ENCODE peak calls at places on chromosomes 12 and 14, in four cellular contexts. G is mesendoderm, B is H9, S is H1. P is an unnamed sample.

GRCh38 chr14:102913341-102914211 is 8.9 kb upstream of the AMN start:
- DNase-seq in B (no peak), S (no peak), G (no peak), P (no peak)

GRCh38 chr12:85955127-85955526 is 81.0 kb downstream of the NTS start:
- DNase-seq in S (no peak), B (no peak), G (no peak), P (no peak)

GRCh38 chr12:44875417-44875953 is 630 bp downstream of the NELL2 start:
- DNase-seq in B (peak), S (peak), G (peak), P (no peak)

GRCh38 chr14:59026086-59026485 is 162.4 kb upstream of the DAAM1 start:
- DNase-seq in G (no peak), B (no peak), S (no peak), P (no peak)

GRCh38 chr12:24034160-24034559 is 84.7 kb upstream of the SOX5 start:
- DNase-seq in G (no peak), B (no peak), S (no peak), P (peak)

GRCh38 chr12:27285395-27285794 is 41.3 kb downstream of the STK38L start:
- DNase-seq in B (no peak), S (no peak), G (no peak), P (peak)

GRCh38 chr14:59969319-59969718 is 49.4 kb downstream of the LRRC9 start:
- DNase-seq in G (no peak), B (no peak), S (no peak), P (peak)

GRCh38 chr14:52124791-52125661 is 56.2 kb upstream of the NID2 start:
- DNase-seq in S (no peak), B (peak), G (peak), P (peak)

GRCh38 chr14:49977126-49977841 is 84.4 kb downstream of the ARF6 start:
- DNase-seq in G (no peak), S (no peak), B (no peak), P (no peak)

GRCh38 chr12:120846721-120847120 is 57.4 kb downstream of the SPPL3 start:
- DNase-seq in G (no peak), B (no peak), S (no peak), P (peak)
- H4K5ac ChIP-seq in G (no peak), B (no peak), S (no peak), P (no peak)

GRCh38 chr12:93178154-93178878 is 199.4 kb upstream of the NUDT4 start:
- DNase-seq in G (no peak), B (no peak), S (no peak), P (no peak)

GRCh38 chr12:93179792-93180191 is 197.9 kb upstream of the NUDT4 start:
- DNase-seq in G (no peak), B (no peak), S (no peak), P (no peak)

GRCh38 chr12:93176166-93176565 is 201.6 kb upstream of the NUDT4 start:
- DNase-seq in G (no peak), B (no peak), S (no peak), P (peak)

GRCh38 chr12:93176610-93177126 is 201.1 kb upstream of the NUDT4 start:
- DNase-seq in S (no peak), B (no peak), G (no peak), P (no peak)

DNA sequence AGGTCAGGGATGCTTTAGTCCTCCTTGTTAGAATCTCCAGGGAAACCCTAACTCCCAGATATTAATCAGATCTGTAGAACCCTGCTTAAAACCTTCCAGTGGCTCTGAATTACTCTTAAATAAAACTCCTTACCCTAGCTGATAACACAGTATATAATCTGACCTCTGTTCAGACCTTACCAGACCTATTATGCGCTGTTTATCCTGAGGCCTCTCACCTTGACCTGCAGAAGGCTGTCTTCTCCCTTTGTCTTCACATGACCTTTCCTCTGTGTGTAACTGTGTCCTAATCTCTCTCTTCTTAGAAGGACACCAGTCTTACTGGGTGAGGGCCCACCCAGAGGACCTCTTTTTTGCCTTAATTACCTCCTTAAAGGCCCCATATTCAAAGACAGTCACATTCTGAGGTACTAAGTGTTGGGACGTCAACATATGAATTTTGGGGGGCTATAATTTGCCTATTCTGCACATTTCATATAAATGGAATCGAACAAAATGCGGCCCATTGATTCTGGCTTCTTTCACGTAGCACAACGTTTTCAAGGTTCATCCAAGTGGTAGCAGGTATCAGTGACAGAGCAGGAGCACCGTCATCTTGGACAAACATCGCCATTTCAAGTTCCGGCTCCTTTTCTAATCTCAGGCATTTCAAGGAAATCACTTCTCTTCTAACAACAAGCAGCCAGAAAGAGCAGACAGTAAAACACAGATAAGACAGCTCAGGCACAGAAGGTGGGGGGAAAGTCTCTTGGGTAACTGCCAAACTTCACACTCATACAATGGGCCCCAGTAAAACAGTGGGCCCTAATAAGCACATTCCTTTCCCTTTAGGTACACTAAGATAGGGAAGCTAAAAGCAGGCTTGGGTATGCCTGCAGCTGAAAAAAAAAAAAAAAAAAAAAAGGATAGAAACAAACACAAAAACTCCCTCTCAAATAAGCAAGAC is 200.2 kb upstream of the NUDT4 start:
- DNase-seq in S (no peak), G (no peak), B (no peak), P (no peak)
- H4K5ac ChIP-seq in S (no peak), G (no peak), B (no peak), P (peak)

GRCh38 chr12:95217377-95218163 is at the start of the genes FGD6 and VEZT:
- DNase-seq in B (peak), S (peak), G (peak), P (peak)
- H4K5ac ChIP-seq in B (peak), S (peak), G (no peak), P (peak)

GRCh38 chr14:47536341-47536740 is 139.1 kb downstream of the MDGA2 start:
- DNase-seq in G (no peak), B (no peak), S (no peak), P (no peak)

GRCh38 chr14:47539065-47539464 is 136.3 kb downstream of the MDGA2 start:
- DNase-seq in G (peak), B (peak), S (peak), P (no peak)

GRCh38 chr14:47541652-47542051 is 133.8 kb downstream of the MDGA2 start:
- DNase-seq in B (no peak), G (peak), S (no peak), P (no peak)
- H4K5ac ChIP-seq in B (no peak), G (no peak), S (no peak), P (no peak)

GRCh38 chr12:3164454-3165310 is 87.5 kb downstream of the TSPAN9 start:
- DNase-seq in S (no peak), B (no peak), G (no peak), P (peak)

GRCh38 chr12:3168775-3169221 is 91.6 kb downstream of the TSPAN9 start:
- DNase-seq in G (peak), B (no peak), S (no peak), P (peak)

GRCh38 chr12:3168223-3168770 is 91.1 kb downstream of the TSPAN9 start:
- DNase-seq in S (no peak), G (no peak), B (no peak), P (no peak)

GRCh38 chr12:3165311-3165931 is 88.2 kb downstream of the TSPAN9 start:
- DNase-seq in S (no peak), G (no peak), B (no peak), P (no peak)

GRCh38 chr12:3167636-3168035 is 90.5 kb downstream of the TSPAN9 start:
- DNase-seq in G (no peak), B (no peak), S (no peak), P (no peak)
- H4K5ac ChIP-seq in G (no peak), B (no peak), S (no peak), P (peak)

GRCh38 chr12:104752883-104753282 is 205.2 kb downstream of the SLC41A2 start:
- DNase-seq in G (no peak), B (peak), S (no peak), P (no peak)
- H4K5ac ChIP-seq in G (no peak), B (no peak), S (no peak), P (no peak)

GRCh38 chr12:25107920-25108319 is 87.0 kb downstream of the DNAI7 start:
- DNase-seq in G (no peak), S (no peak), B (no peak), P (no peak)

GRCh38 chr12:25106818-25107217 is 88.1 kb downstream of the DNAI7 start:
- DNase-seq in S (no peak), B (no peak), G (no peak), P (peak)

GRCh38 chr12:25115677-25116076 is 79.3 kb downstream of the DNAI7 start:
- DNase-seq in S (no peak), B (no peak), G (no peak), P (no peak)

GRCh38 chr12:25110260-25110659 is 84.7 kb downstream of the DNAI7 start:
- DNase-seq in S (no peak), G (no peak), B (no peak), P (no peak)
- H4K5ac ChIP-seq in S (no peak), G (no peak), B (no peak), P (no peak)

GRCh38 chr14:45621731-45622130 is 368.7 kb upstream of the MIS18BP1 start:
- DNase-seq in B (no peak), G (no peak), S (no peak), P (no peak)
- H4K5ac ChIP-seq in B (no peak), G (no peak), S (no peak), P (no peak)

GRCh38 chr14:34943506-34943905 is 39.3 kb upstream of the SRP54 start:
- DNase-seq in S (no peak), B (no peak), G (no peak), P (no peak)
- H4K5ac ChIP-seq in S (no peak), B (no peak), G (no peak), P (no peak)

P was measured in IMR-90.